ENCODE peak calls at places on chromosomes 13 and 19, in five cellular contexts. P is right lobe of liver, L is GM12864, D is HL-60, C is kidney epithelial cell. W is an unnamed sample.
A peak's percentile ranks its signal among the peaks of the same experiment; 100 is the strongest.

GRCh38 chr19:29964171-29964570 is 22.1 kb downstream of the URI1 start:
- DNase-seq in P (no peak), C (no peak), D (no peak), L (no peak), W (no peak)

GRCh38 chr13:114105351-114106225 is 26.8 kb downstream of the RASA3 start:
- DNase-seq in D (no peak), C (no peak), L (no peak), P (no peak), W (no peak)

GRCh38 chr13:89584058-89584457 is 1763.4 kb upstream of the MIR17HG start:
- DNase-seq in L (no peak), D (no peak), C (no peak), P (no peak), W (no peak)

GRCh38 chr13:109835321-109835720 is 48.9 kb upstream of the IRS2 start:
- DNase-seq in L (no peak), P (no peak), D (no peak), C (no peak), W (no peak)

GRCh38 chr13:37646531-37646930 is 48.0 kb upstream of the POSTN start:
- DNase-seq in L (no peak), D (no peak), C (no peak), P (no peak), W (no peak)

GRCh38 chr13:97295279-97296182 is 73.4 kb downstream of the MBNL2 start:
- DNase-seq in P (no peak), L (no peak), D (no peak), C (no peak), W (no peak)

GRCh38 chr19:41225238-41226052 is 6.4 kb downstream of the AXL start:
- DNase-seq in P (peak; percentile 24), L (no peak), D (peak; percentile 60), C (peak; percentile 97), W (no peak)

GRCh38 chr19:14248578-14249011 is 42.6 kb upstream of the ADGRL1 start:
- DNase-seq in P (peak; percentile 19), D (no peak), C (no peak), L (no peak), W (peak; percentile 74)

GRCh38 chr19:8322638-8322997 is 1.3 kb downstream of the RPS28 start:
- DNase-seq in L (no peak), C (no peak), D (no peak), P (no peak), W (no peak)

GRCh38 chr19:46317339-46317738 is 20.5 kb downstream of the HIF3A start:
- DNase-seq in L (no peak), D (no peak), P (no peak), C (no peak), W (no peak)

GRCh38 chr13:42835012-42835411 is 53.6 kb downstream of the FAM216B start:
- DNase-seq in C (no peak), D (no peak), L (no peak), P (no peak), W (no peak)

DNA sequence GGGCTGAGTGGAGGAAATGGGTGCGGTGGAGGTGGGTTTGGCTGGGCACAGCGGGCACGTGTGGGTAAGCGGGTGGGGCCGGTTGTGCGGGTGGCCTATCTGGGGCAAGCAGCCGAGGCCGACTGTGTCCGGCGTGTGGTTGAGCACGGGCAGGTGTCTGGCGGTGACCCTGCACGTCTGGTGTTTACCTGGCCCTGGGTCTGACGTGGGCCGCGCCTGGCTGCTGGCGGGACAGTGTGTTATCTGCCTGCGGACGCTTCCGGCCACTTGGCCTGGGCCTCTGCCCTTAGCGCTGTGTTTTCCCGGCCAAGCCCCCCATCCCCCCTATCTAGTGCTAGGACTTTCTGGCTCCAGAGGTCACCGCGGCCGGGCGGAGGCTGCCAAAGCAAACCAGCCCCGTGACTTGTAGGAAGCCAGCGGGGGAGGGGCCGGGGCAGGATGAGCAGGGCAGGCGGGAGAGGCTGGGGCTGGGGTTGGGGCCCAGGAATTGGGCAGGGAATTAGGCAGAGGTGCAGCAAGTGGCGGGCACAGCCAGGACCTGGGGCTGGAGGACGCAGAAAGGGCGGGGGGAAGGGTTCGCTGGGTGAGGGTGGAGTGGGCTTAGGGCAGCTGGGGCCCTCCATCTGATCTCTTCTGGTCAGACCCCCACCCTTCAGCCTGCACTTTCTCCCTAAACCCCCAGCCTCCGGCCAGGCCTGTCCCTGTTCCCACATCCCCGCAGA is 534 bp upstream of the HPN start:
- DNase-seq in D (no peak), C (no peak), L (no peak), P (peak; percentile 98), W (peak; percentile 73)
- TF ChIP-seq CTCF in D (no peak), C (no peak), L (no peak), P (no peak), W (no peak)

GRCh38 chr13:105035092-105035491 is 1500.4 kb downstream of the EFNB2 start:
- DNase-seq in C (no peak), D (no peak), L (no peak), P (no peak), W (no peak)

GRCh38 chr13:105030851-105031250 is 1504.6 kb downstream of the EFNB2 start:
- DNase-seq in L (no peak), P (no peak), D (no peak), C (no peak), W (no peak)

GRCh38 chr13:105037064-105037463 is 1498.4 kb downstream of the EFNB2 start:
- DNase-seq in P (no peak), D (no peak), L (no peak), C (peak; percentile 35), W (no peak)

GRCh38 chr13:105033999-105034398 is 1501.5 kb downstream of the EFNB2 start:
- DNase-seq in L (no peak), C (no peak), D (no peak), P (no peak), W (no peak)

DNA sequence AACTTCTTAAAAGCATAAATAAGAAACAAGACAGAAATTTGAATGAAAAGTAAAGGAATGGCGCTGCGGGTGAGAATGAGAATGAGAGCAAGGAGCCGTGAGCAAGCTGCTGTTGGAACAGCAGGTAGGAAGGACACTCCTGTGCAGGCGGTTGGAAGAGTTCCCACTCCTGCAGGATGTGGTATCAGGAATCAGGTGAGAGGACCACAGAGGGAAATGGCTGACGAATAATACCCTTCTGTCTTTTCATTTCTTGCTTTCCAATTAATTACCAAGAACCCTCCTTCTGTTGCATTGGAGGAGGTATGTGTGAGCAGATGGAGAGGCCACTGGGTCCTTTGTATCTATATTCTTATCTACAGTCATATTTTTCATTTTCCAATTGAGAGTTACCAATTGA is 1504.2 kb downstream of the EFNB2 start:
- DNase-seq in D (no peak), L (no peak), C (no peak), P (no peak), W (no peak)
- TF ChIP-seq CTCF in D (no peak), L (no peak), C (no peak), P (no peak), W (no peak)

GRCh38 chr19:42561512-42561911 is 33.2 kb downstream of the CEACAM8 start:
- DNase-seq in L (no peak), C (no peak), P (no peak), D (no peak), W (no peak)
- TF ChIP-seq CTCF in L (no peak), C (no peak), P (no peak), D (no peak), W (no peak)

GRCh38 chr13:108595416-108596257 is 33.8 kb upstream of the MYO16 start:
- DNase-seq in L (no peak), D (no peak), P (no peak), C (no peak), W (peak; percentile 6)

GRCh38 chr13:108597943-108598342 is 31.5 kb upstream of the MYO16 start:
- DNase-seq in D (no peak), L (no peak), P (no peak), C (no peak), W (no peak)

GRCh38 chr13:108594153-108594552 is 35.3 kb upstream of the MYO16 start:
- DNase-seq in C (no peak), L (no peak), D (no peak), P (no peak), W (no peak)
- TF ChIP-seq CTCF in C (no peak), L (no peak), D (no peak), P (no peak), W (no peak)

GRCh38 chr19:53868892-53869804 is 1.5 kb downstream of the MYADM start:
- DNase-seq in C (no peak), L (no peak), D (peak; percentile 98), P (peak; percentile 93), W (peak; percentile 89)
- TF ChIP-seq CTCF in C (peak; percentile 18), L (no peak), D (no peak), P (peak; percentile 22), W (no peak)

W was measured in nephron progenitor cell.